ENCODE peak calls at places on chromosomes 7 and 10, in eight cellular contexts. One of them, this sample, is unnamed.

GRCh38 chr10:83212632-83213349 is 926.5 kb upstream of the GHITM start:
- DNase-seq in tibial nerve: no peak
- DNase-seq in Calu3: no peak
- DNase-seq in RWPE1: no peak
- DNase-seq in nephron progenitor cell: no peak
- DNase-seq in neural crest cell: no peak
- DNase-seq in GM10248: no peak
- DNase-seq in CD8-positive, alpha-beta T cell: no peak
- DNase-seq in this sample: no peak

GRCh38 chr7:102434039-102434481 is 685 bp downstream of the ORAI2 start:
- DNase-seq in GM10248: no peak
- DNase-seq in neural crest cell: no peak
- DNase-seq in RWPE1: no peak
- DNase-seq in nephron progenitor cell: no peak
- DNase-seq in CD8-positive, alpha-beta T cell: no peak
- DNase-seq in tibial nerve: no peak
- DNase-seq in Calu3: peak; percentile 4
- DNase-seq in this sample: no peak

GRCh38 chr10:3255616-3256015 is 83.0 kb upstream of the PITRM1 start:
- DNase-seq in tibial nerve: no peak
- DNase-seq in neural crest cell: no peak
- DNase-seq in GM10248: no peak
- DNase-seq in CD8-positive, alpha-beta T cell: no peak
- DNase-seq in Calu3: no peak
- DNase-seq in RWPE1: no peak
- DNase-seq in nephron progenitor cell: no peak
- DNase-seq in this sample: no peak

GRCh38 chr10:101330236-101331225 is 23.4 kb upstream of the BTRC start:
- DNase-seq in RWPE1: peak; percentile 66
- DNase-seq in neural crest cell: no peak
- DNase-seq in GM10248: no peak
- DNase-seq in CD8-positive, alpha-beta T cell: no peak
- DNase-seq in Calu3: no peak
- DNase-seq in nephron progenitor cell: no peak
- DNase-seq in tibial nerve: no peak
- DNase-seq in this sample: peak; percentile 58

GRCh38 chr7:120993575-120994191 is 5.2 kb downstream of the CPED1 start:
- DNase-seq in nephron progenitor cell: no peak
- DNase-seq in Calu3: no peak
- DNase-seq in neural crest cell: no peak
- DNase-seq in CD8-positive, alpha-beta T cell: no peak
- DNase-seq in GM10248: no peak
- DNase-seq in RWPE1: no peak
- DNase-seq in tibial nerve: no peak
- DNase-seq in this sample: peak; percentile 46

GRCh38 chr10:109205929-109206585 is 717.3 kb downstream of the XPNPEP1 start:
- DNase-seq in Calu3: no peak
- DNase-seq in neural crest cell: no peak
- DNase-seq in tibial nerve: no peak
- DNase-seq in GM10248: no peak
- DNase-seq in CD8-positive, alpha-beta T cell: no peak
- DNase-seq in RWPE1: no peak
- DNase-seq in nephron progenitor cell: no peak
- DNase-seq in this sample: peak; percentile 92

GRCh38 chr7:144826248-144826647 is 9.6 kb downstream of the TPK1 start:
- DNase-seq in nephron progenitor cell: no peak
- DNase-seq in GM10248: no peak
- DNase-seq in Calu3: no peak
- DNase-seq in RWPE1: no peak
- DNase-seq in tibial nerve: no peak
- DNase-seq in neural crest cell: no peak
- DNase-seq in CD8-positive, alpha-beta T cell: no peak
- DNase-seq in this sample: no peak

GRCh38 chr10:112977294-112977951 is 27.4 kb downstream of the TCF7L2 start:
- DNase-seq in Calu3: no peak
- DNase-seq in neural crest cell: no peak
- DNase-seq in nephron progenitor cell: no peak
- DNase-seq in GM10248: no peak
- DNase-seq in CD8-positive, alpha-beta T cell: no peak
- DNase-seq in tibial nerve: no peak
- DNase-seq in RWPE1: no peak
- DNase-seq in this sample: no peak

GRCh38 chr7:148334959-148335577 is 255.5 kb upstream of the C7orf33 start:
- DNase-seq in nephron progenitor cell: no peak
- DNase-seq in RWPE1: peak; percentile 40
- DNase-seq in neural crest cell: no peak
- DNase-seq in CD8-positive, alpha-beta T cell: no peak
- DNase-seq in Calu3: peak; percentile 15
- DNase-seq in GM10248: no peak
- DNase-seq in tibial nerve: no peak
- DNase-seq in this sample: no peak

GRCh38 chr10:77131214-77131613 is 506.4 kb downstream of the KCNMA1 start:
- DNase-seq in RWPE1: no peak
- DNase-seq in nephron progenitor cell: no peak
- DNase-seq in Calu3: no peak
- DNase-seq in GM10248: no peak
- DNase-seq in neural crest cell: no peak
- DNase-seq in CD8-positive, alpha-beta T cell: no peak
- DNase-seq in tibial nerve: no peak
- DNase-seq in this sample: no peak

GRCh38 chr7:32525839-32526238 is 30.6 kb downstream of the AVL9 start:
- DNase-seq in nephron progenitor cell: no peak
- DNase-seq in tibial nerve: no peak
- DNase-seq in neural crest cell: no peak
- DNase-seq in Calu3: no peak
- DNase-seq in GM10248: no peak
- DNase-seq in CD8-positive, alpha-beta T cell: no peak
- DNase-seq in RWPE1: no peak
- DNase-seq in this sample: no peak

GRCh38 chr7:50981743-50982142 is 199.0 kb upstream of the GRB10 start:
- DNase-seq in GM10248: no peak
- DNase-seq in nephron progenitor cell: no peak
- DNase-seq in RWPE1: no peak
- DNase-seq in Calu3: no peak
- DNase-seq in CD8-positive, alpha-beta T cell: no peak
- DNase-seq in tibial nerve: no peak
- DNase-seq in neural crest cell: no peak
- DNase-seq in this sample: no peak

GRCh38 chr7:115825736-115826135 is 204.8 kb downstream of the TFEC start:
- DNase-seq in nephron progenitor cell: no peak
- DNase-seq in RWPE1: no peak
- DNase-seq in CD8-positive, alpha-beta T cell: no peak
- DNase-seq in neural crest cell: no peak
- DNase-seq in Calu3: no peak
- DNase-seq in GM10248: no peak
- DNase-seq in tibial nerve: no peak
- DNase-seq in this sample: no peak

GRCh38 chr7:95434501-95435421 is at the start of gene PON2:
- DNase-seq in nephron progenitor cell: peak; percentile 85
- DNase-seq in RWPE1: peak; percentile 80
- DNase-seq in Calu3: peak; percentile 78
- DNase-seq in GM10248: peak; percentile 84
- DNase-seq in neural crest cell: peak; percentile 72
- DNase-seq in CD8-positive, alpha-beta T cell: peak; percentile 37
- DNase-seq in tibial nerve: peak; percentile 52
- DNase-seq in this sample: peak; percentile 53

GRCh38 chr10:79053481-79054202 is 15.1 kb upstream of the ZMIZ1 start:
- DNase-seq in GM10248: no peak
- DNase-seq in Calu3: no peak
- DNase-seq in tibial nerve: no peak
- DNase-seq in RWPE1: no peak
- DNase-seq in neural crest cell: no peak
- DNase-seq in CD8-positive, alpha-beta T cell: no peak
- DNase-seq in nephron progenitor cell: no peak
- DNase-seq in this sample: no peak

GRCh38 chr10:93245772-93246171 is 172.1 kb downstream of the CYP26A1 start:
- DNase-seq in Calu3: no peak
- DNase-seq in neural crest cell: no peak
- DNase-seq in RWPE1: no peak
- DNase-seq in GM10248: no peak
- DNase-seq in tibial nerve: no peak
- DNase-seq in CD8-positive, alpha-beta T cell: no peak
- DNase-seq in nephron progenitor cell: no peak
- DNase-seq in this sample: no peak

GRCh38 chr10:48240196-48240595 is 34.3 kb downstream of the FRMPD2 start:
- DNase-seq in nephron progenitor cell: no peak
- DNase-seq in GM10248: no peak
- DNase-seq in neural crest cell: no peak
- DNase-seq in tibial nerve: no peak
- DNase-seq in CD8-positive, alpha-beta T cell: no peak
- DNase-seq in RWPE1: no peak
- DNase-seq in Calu3: no peak
- DNase-seq in this sample: no peak

GRCh38 chr7:118517275-118517674 is 292.8 kb downstream of the ANKRD7 start:
- DNase-seq in CD8-positive, alpha-beta T cell: no peak
- DNase-seq in tibial nerve: no peak
- DNase-seq in nephron progenitor cell: no peak
- DNase-seq in GM10248: no peak
- DNase-seq in neural crest cell: no peak
- DNase-seq in Calu3: no peak
- DNase-seq in RWPE1: no peak
- DNase-seq in this sample: no peak

GRCh38 chr10:117134084-117135025 is 3.7 kb downstream of the VAX1 start:
- DNase-seq in GM10248: no peak
- DNase-seq in tibial nerve: no peak
- DNase-seq in CD8-positive, alpha-beta T cell: no peak
- DNase-seq in Calu3: no peak
- DNase-seq in neural crest cell: peak; percentile 26
- DNase-seq in nephron progenitor cell: peak; percentile 56
- DNase-seq in RWPE1: no peak
- DNase-seq in this sample: no peak

GRCh38 chr10:15378569-15378968 is 7.5 kb upstream of the FAM171A1 start:
- DNase-seq in GM10248: no peak
- DNase-seq in RWPE1: no peak
- DNase-seq in CD8-positive, alpha-beta T cell: no peak
- DNase-seq in tibial nerve: no peak
- DNase-seq in neural crest cell: no peak
- DNase-seq in Calu3: no peak
- DNase-seq in nephron progenitor cell: no peak
- DNase-seq in this sample: no peak
- TF ChIP-seq CTCF in GM10248: no peak
- TF ChIP-seq CTCF in RWPE1: no peak
- TF ChIP-seq CTCF in CD8-positive, alpha-beta T cell: no peak
- TF ChIP-seq CTCF in tibial nerve: no peak
- TF ChIP-seq CTCF in neural crest cell: no peak
- TF ChIP-seq CTCF in Calu3: no peak
- TF ChIP-seq CTCF in nephron progenitor cell: no peak
- TF ChIP-seq CTCF in this sample: peak; percentile 42

DNA sequence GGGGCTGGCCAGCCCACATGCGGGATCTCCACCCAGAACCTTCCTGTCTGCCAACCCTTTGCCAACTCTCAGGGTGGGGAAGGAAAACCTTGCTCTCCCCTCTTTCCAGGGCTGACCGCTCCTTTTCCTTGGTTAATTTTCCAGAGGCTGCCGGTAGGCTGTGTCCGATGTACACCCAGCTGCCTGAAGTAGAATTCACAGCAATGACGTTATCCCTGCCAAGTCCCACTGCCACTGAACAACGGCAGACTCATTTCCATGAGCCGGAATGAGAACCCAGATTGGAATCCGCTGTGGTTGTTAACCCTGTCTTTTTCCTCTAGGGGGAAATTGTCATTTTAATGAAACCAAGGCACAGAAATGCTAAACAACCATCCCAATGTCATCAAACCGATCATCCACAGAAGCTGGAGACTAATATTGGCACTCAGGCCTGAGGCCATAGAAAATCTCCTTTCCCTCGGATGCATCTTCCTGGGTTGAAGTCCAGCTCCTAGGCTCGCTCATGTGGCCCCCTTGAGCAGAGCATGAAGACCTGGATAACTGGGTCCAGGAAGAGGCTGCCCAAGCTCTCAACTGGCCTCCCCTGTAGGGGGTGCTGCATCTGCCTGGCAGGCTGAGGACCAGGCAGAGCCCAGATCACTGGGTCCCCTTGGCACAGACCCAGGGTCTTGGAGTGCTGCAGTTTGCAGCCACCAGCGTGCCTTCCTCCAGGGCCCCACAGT is 30.4 kb downstream of the KLRG2 start:
- DNase-seq in nephron progenitor cell: no peak
- DNase-seq in tibial nerve: no peak
- DNase-seq in Calu3: no peak
- DNase-seq in RWPE1: no peak
- DNase-seq in neural crest cell: no peak
- DNase-seq in CD8-positive, alpha-beta T cell: no peak
- DNase-seq in GM10248: no peak
- DNase-seq in this sample: peak; percentile 57
- TF ChIP-seq CTCF in nephron progenitor cell: no peak
- TF ChIP-seq CTCF in tibial nerve: no peak
- TF ChIP-seq CTCF in Calu3: no peak
- TF ChIP-seq CTCF in RWPE1: no peak
- TF ChIP-seq CTCF in neural crest cell: no peak
- TF ChIP-seq CTCF in CD8-positive, alpha-beta T cell: no peak
- TF ChIP-seq CTCF in GM10248: no peak
- TF ChIP-seq CTCF in this sample: peak; percentile 65

GRCh38 chr10:31062856-31063255 is 31.2 kb upstream of the ZNF438 start:
- DNase-seq in CD8-positive, alpha-beta T cell: no peak
- DNase-seq in GM10248: no peak
- DNase-seq in RWPE1: no peak
- DNase-seq in neural crest cell: no peak
- DNase-seq in Calu3: no peak
- DNase-seq in tibial nerve: no peak
- DNase-seq in nephron progenitor cell: no peak
- DNase-seq in this sample: no peak

GRCh38 chr10:31059323-31059722 is 27.7 kb upstream of the ZNF438 start:
- DNase-seq in tibial nerve: no peak
- DNase-seq in nephron progenitor cell: no peak
- DNase-seq in CD8-positive, alpha-beta T cell: no peak
- DNase-seq in RWPE1: no peak
- DNase-seq in neural crest cell: no peak
- DNase-seq in GM10248: no peak
- DNase-seq in Calu3: peak; percentile 24
- DNase-seq in this sample: no peak

GRCh38 chr10:31061941-31062340 is 30.3 kb upstream of the ZNF438 start:
- DNase-seq in GM10248: no peak
- DNase-seq in nephron progenitor cell: no peak
- DNase-seq in Calu3: no peak
- DNase-seq in CD8-positive, alpha-beta T cell: no peak
- DNase-seq in neural crest cell: no peak
- DNase-seq in RWPE1: no peak
- DNase-seq in tibial nerve: no peak
- DNase-seq in this sample: no peak

GRCh38 chr10:31064334-31064733 is 32.7 kb upstream of the ZNF438 start:
- DNase-seq in GM10248: no peak
- DNase-seq in neural crest cell: no peak
- DNase-seq in RWPE1: no peak
- DNase-seq in nephron progenitor cell: no peak
- DNase-seq in tibial nerve: peak; percentile 63
- DNase-seq in Calu3: no peak
- DNase-seq in CD8-positive, alpha-beta T cell: no peak
- DNase-seq in this sample: peak; percentile 50

GRCh38 chr10:31063839-31064238 is 32.2 kb upstream of the ZNF438 start:
- DNase-seq in tibial nerve: no peak
- DNase-seq in Calu3: no peak
- DNase-seq in RWPE1: no peak
- DNase-seq in GM10248: no peak
- DNase-seq in CD8-positive, alpha-beta T cell: no peak
- DNase-seq in nephron progenitor cell: no peak
- DNase-seq in neural crest cell: no peak
- DNase-seq in this sample: no peak
- TF ChIP-seq CTCF in tibial nerve: no peak
- TF ChIP-seq CTCF in Calu3: no peak
- TF ChIP-seq CTCF in RWPE1: no peak
- TF ChIP-seq CTCF in GM10248: no peak
- TF ChIP-seq CTCF in CD8-positive, alpha-beta T cell: no peak
- TF ChIP-seq CTCF in nephron progenitor cell: no peak
- TF ChIP-seq CTCF in neural crest cell: no peak
- TF ChIP-seq CTCF in this sample: no peak

GRCh38 chr7:29764227-29764626 is 42.1 kb upstream of the WIPF3 start:
- DNase-seq in CD8-positive, alpha-beta T cell: no peak
- DNase-seq in neural crest cell: no peak
- DNase-seq in GM10248: no peak
- DNase-seq in Calu3: peak; percentile 44
- DNase-seq in nephron progenitor cell: peak; percentile 9
- DNase-seq in RWPE1: peak; percentile 24
- DNase-seq in tibial nerve: no peak
- DNase-seq in this sample: no peak
- TF ChIP-seq CTCF in CD8-positive, alpha-beta T cell: no peak
- TF ChIP-seq CTCF in neural crest cell: peak; percentile 27
- TF ChIP-seq CTCF in GM10248: no peak
- TF ChIP-seq CTCF in Calu3: peak; percentile 22
- TF ChIP-seq CTCF in nephron progenitor cell: no peak
- TF ChIP-seq CTCF in RWPE1: no peak
- TF ChIP-seq CTCF in tibial nerve: no peak
- TF ChIP-seq CTCF in this sample: no peak